ENCODE peak calls at places on chromosomes 11 and 22, in seven cellular contexts. S is cardiac fibroblast, J is AG04450, W is right lobe of liver, U is cardiac muscle cell, E is stomach, I is fibroblast of mammary gland. M is an unnamed sample.

GRCh38 chr11:128904872-128905344 is 13.8 kb downstream of the KCNJ5 start:
- DNase-seq in S (no peak), J (no peak), W (no peak), U (peak; percentile 60), E (no peak), I (no peak), M (no peak)

GRCh38 chr11:36375348-36376314 is 79.5 kb downstream of the PRR5L start:
- DNase-seq in S (no peak), J (no peak), W (no peak), U (no peak), E (no peak), I (no peak), M (no peak)

GRCh38 chr11:133403900-133404299 is 128.4 kb downstream of the OPCML start:
- DNase-seq in S (no peak), J (no peak), W (no peak), U (no peak), E (no peak), I (no peak), M (peak; percentile 1)

GRCh38 chr11:9990221-9990973 is 303.6 kb downstream of the SBF2 start:
- DNase-seq in S (peak; percentile 33), J (no peak), W (no peak), U (no peak), E (no peak), I (peak; percentile 41), M (no peak)

GRCh38 chr22:17724241-17724640 is 50.0 kb downstream of the BID start:
- DNase-seq in S (no peak), J (no peak), W (no peak), U (no peak), E (no peak), I (peak; percentile 48), M (no peak)

GRCh38 chr22:27157090-27157489 is 499.7 kb downstream of the MIAT start:
- DNase-seq in S (no peak), J (no peak), W (no peak), U (no peak), E (no peak), I (no peak), M (no peak)

GRCh38 chr11:69238562-69239319 is 55.2 kb upstream of the MYEOV start:
- DNase-seq in S (no peak), J (no peak), W (no peak), U (no peak), E (peak; percentile 18), I (no peak), M (no peak)

GRCh38 chr22:29954203-29954855 is 71.4 kb downstream of the MTMR3 start:
- DNase-seq in S (no peak), J (no peak), W (no peak), U (no peak), E (no peak), I (no peak), M (no peak)

GRCh38 chr11:110896358-110896757 is 184.1 kb upstream of the ARHGAP20 start:
- DNase-seq in S (peak; percentile 58), J (peak; percentile 43), W (no peak), U (no peak), E (no peak), I (peak; percentile 93), M (no peak)

GRCh38 chr11:78109011-78109685 is 29.5 kb upstream of the NDUFC2 start:
- DNase-seq in S (no peak), J (no peak), W (no peak), U (no peak), E (no peak), I (no peak), M (no peak)

GRCh38 chr11:40306938-40307548 is 1152.4 kb downstream of the LRRC4C start:
- DNase-seq in S (peak; percentile 64), J (no peak), W (no peak), U (peak; percentile 56), E (no peak), I (peak; percentile 65), M (peak; percentile 69)

GRCh38 chr22:40202225-40202944 is 24.7 kb downstream of the TNRC6B start:
- DNase-seq in S (no peak), J (no peak), W (no peak), U (peak; percentile 36), E (no peak), I (no peak), M (no peak)

GRCh38 chr11:102824541-102824940 is 18.9 kb downstream of the MMP3 start:
- DNase-seq in S (no peak), J (no peak), W (no peak), U (no peak), E (no peak), I (peak; percentile 28), M (peak; percentile 50)

GRCh38 chr11:75352417-75353206 is 1.2 kb upstream of the ARRB1 start:
- DNase-seq in S (no peak), J (no peak), W (no peak), U (no peak), E (peak; percentile 67), I (no peak), M (no peak)

GRCh38 chr22:30314918-30315317 is 11.8 kb downstream of the TBC1D10A start:
- DNase-seq in S (no peak), J (no peak), W (no peak), U (no peak), E (no peak), I (no peak), M (peak; percentile 56)

GRCh38 chr11:587978-588380 is 11.7 kb downstream of the PHRF1 start:
- DNase-seq in S (peak; percentile 66), J (no peak), W (peak; percentile 94), U (no peak), E (no peak), I (peak; percentile 83), M (no peak)

GRCh38 chr11:126359431-126360048 is 4.1 kb downstream of the ST3GAL4 start:
- DNase-seq in S (peak; percentile 82), J (no peak), W (peak; percentile 50), U (no peak), E (no peak), I (peak; percentile 91), M (no peak)

GRCh38 chr22:36177160-36177559 is 16.6 kb upstream of the APOL3 start:
- DNase-seq in S (no peak), J (no peak), W (no peak), U (no peak), E (no peak), I (no peak), M (no peak)

DNA sequence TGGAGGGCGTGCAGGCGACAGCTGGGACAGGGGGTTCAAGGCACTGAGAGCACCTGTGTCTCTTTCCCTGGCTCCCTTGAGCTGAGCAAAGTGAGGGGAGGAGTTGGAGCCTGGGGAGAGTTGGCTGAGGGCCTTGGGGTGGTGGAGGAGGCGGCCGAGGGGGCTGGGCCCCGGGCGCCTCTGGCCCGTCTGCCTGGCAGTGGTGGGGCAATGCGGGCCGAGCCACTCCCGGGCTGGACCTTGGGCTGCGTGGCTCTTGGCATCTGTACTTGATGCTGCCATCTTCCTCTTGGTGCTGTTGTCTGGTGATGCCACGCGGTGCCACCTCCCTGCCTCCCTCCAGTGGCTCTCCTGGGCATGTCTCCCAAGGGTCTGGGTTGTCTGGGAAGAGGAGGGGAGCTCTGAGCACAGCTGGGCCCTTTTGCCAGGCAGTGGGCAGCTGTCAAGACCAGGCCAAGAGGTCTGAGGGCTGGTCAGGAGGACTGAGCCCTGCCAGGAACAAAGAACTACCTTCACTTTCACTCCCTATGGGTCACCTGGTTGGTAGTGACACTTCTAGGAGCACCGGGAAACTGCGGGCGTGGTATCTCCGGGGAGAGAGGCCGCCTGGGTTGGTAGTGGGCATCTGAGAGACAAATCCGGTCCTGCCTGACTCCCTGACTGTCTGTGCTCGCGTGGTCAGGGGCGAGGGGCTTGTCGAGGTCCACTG is 1.3 kb downstream of the GRIK4 start:
- DNase-seq in S (no peak), J (no peak), W (no peak), U (no peak), E (peak; percentile 24), I (no peak), M (no peak)
- H3K4me3 ChIP-seq in S (no peak overlapping the region), J (no peak overlapping the region), W (no peak overlapping the region), U (no peak overlapping the region), E (no peak overlapping the region), I (no peak overlapping the region), M (no peak overlapping the region)

GRCh38 chr11:3867209-3868071 is 12.0 kb downstream of the STIM1 start:
- DNase-seq in S (peak; percentile 81), J (no peak), W (peak; percentile 62), U (peak; percentile 92), E (peak; percentile 35), I (peak; percentile 30), M (peak; percentile 54)

GRCh38 chr11:3865388-3866193 is 10.1 kb downstream of the STIM1 start:
- DNase-seq in S (peak; percentile 78), J (peak; percentile 41), W (no peak), U (peak; percentile 44), E (no peak), I (peak; percentile 55), M (peak; percentile 79)

GRCh38 chr11:3866836-3867208 is 11.4 kb downstream of the STIM1 start:
- DNase-seq in S (no peak), J (no peak), W (no peak), U (no peak), E (no peak), I (no peak), M (no peak)

GRCh38 chr11:3861698-3862097 is 6.2 kb downstream of the STIM1 start:
- DNase-seq in S (peak; percentile 65), J (no peak), W (no peak), U (no peak), E (no peak), I (no peak), M (no peak)

DNA sequence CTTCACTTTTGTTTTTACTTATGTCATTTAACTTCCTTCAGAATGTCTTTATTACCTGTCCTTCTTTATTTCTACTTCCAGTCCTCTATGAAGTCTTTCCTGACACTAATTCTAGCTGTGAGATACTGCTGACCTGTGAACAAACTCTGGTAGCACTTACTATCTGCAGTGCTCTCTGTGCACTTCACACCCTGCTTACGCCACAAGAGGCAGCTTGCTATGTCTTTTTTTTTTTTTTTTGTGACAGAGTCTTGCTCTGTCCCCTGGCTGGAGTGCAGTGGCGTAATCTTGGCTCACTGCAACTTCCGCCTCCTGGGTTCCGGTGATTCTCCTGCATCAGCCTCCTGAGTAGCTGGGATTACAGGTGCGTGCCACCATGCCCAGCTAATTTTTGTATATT is 10.7 kb downstream of the STIM1 start:
- DNase-seq in S (peak; percentile 42), J (no peak), W (peak; percentile 74), U (peak; percentile 68), E (peak; percentile 29), I (no peak), M (no peak)
- TF ChIP-seq CTCF in S (no peak), J (no peak), W (peak; percentile 5), U (no peak), E (no peak), I (no peak), M (no peak)

DNA sequence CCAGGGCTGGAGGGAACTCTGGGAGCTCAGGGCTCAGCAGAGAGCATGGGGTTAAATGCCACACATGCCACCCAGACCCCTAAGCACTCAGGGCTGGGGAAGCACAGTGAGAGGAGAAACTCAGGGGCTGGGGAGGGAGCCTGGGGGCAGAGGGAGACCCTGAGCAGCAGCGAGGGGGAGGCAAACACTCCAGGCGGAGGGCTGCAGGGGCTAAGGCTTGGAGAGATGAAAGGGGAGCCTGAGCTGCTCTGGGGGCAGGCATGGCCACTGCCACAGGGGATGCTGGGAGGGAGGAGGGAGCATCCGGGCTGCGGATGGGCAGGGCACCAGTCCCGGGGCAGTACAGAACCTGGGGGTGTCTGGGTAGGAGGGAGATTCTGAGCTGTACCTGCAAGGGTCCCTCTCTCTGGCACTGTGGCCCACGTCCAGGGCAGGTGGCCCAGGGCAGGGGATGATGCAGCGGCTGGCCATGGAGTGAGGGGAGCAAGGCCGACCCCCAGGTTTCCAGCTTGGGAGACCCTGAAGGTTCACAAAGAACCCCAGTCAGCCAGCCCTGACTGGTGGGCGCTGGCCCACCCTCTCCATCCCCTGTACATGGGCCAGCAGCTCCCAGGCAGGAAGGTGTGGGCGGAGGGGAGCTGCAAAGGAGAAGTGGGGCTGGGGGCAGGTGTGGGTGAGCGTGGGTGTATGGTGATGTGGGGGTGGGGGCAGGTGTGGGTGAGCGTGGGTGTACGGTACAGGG is 2.0 kb upstream of the TNFRSF13C start:
- DNase-seq in S (no peak), J (no peak), W (no peak), U (no peak), E (no peak), I (no peak), M (no peak)
- H3K4me3 ChIP-seq in S (no peak overlapping the region), J (no peak overlapping the region), W (no peak overlapping the region), U (no peak overlapping the region), E (no peak overlapping the region), I (no peak overlapping the region), M (no peak overlapping the region)

GRCh38 chr11:66328036-66328306 is 8.3 kb downstream of the RIN1 start:
- DNase-seq in S (no peak), J (no peak), W (no peak), U (no peak), E (no peak), I (no peak), M (peak; percentile 53)
- TF ChIP-seq CTCF in S (no peak), J (no peak), W (no peak), U (no peak), E (no peak), I (no peak), M (no peak)